ENCODE peak calls at places on chromosome 9, in five cellular contexts. F, V, U, A and P are unnamed samples.

GRCh38 chr9:111037744-111038335 is 430 bp downstream of the LPAR1 start:
- DNase-seq in V (peak; percentile 60), A (peak; percentile 63), U (peak; percentile 44), F (no peak), P (no peak)

GRCh38 chr9:123370526-123371227 is 14.7 kb downstream of the CRB2 start:
- DNase-seq in V (no peak), F (no peak), U (no peak), A (no peak), P (no peak)

GRCh38 chr9:117205806-117206205 is 209.1 kb downstream of the ASTN2 start:
- DNase-seq in U (no peak), F (no peak), V (no peak), A (no peak), P (no peak)

GRCh38 chr9:77512876-77513275 is 135.2 kb downstream of the GNA14 start:
- DNase-seq in F (no peak), U (peak; percentile 26), V (no peak), A (no peak), P (no peak)

GRCh38 chr9:37036237-37037136 is 2.4 kb upstream of the PAX5 start:
- DNase-seq in F (peak; percentile 88), A (peak; percentile 54), U (peak; percentile 15), V (no peak), P (no peak)

GRCh38 chr9:21933865-21934264 is 60.3 kb downstream of the CDKN2A start:
- DNase-seq in V (no peak), U (peak; percentile 11), A (no peak), F (no peak), P (no peak)

GRCh38 chr9:129027685-129028191 is 393 bp downstream of the SH3GLB2 start:
- DNase-seq in V (no peak), F (peak; percentile 74), U (no peak), A (peak; percentile 42), P (no peak)

GRCh38 chr9:125203259-125203658 is 2.9 kb downstream of the RABEPK start:
- DNase-seq in F (no peak), A (no peak), U (no peak), V (no peak), P (no peak)

GRCh38 chr9:20658677-20659473 is 25.2 kb upstream of the FOCAD start:
- DNase-seq in A (peak; percentile 21), V (no peak), U (peak; percentile 7), F (no peak), P (no peak)

GRCh38 chr9:38085308-38085707 is 16.3 kb upstream of the SHB start:
- DNase-seq in A (no peak), V (no peak), F (no peak), U (no peak), P (no peak)

GRCh38 chr9:911003-911402 is 65.5 kb upstream of the DMRT3 start:
- DNase-seq in V (no peak), F (peak; percentile 18), A (no peak), U (no peak), P (no peak)

GRCh38 chr9:117444466-117444865 is 29.6 kb upstream of the ASTN2 start:
- DNase-seq in U (no peak), V (no peak), A (no peak), F (no peak), P (no peak)

GRCh38 chr9:99905833-99906402 is 536 bp upstream of the STX17 start:
- DNase-seq in V (no peak), A (no peak), F (peak; percentile 9), U (no peak), P (no peak)

GRCh38 chr9:31807574-31808256 is 576.7 kb upstream of the ACO1 start:
- DNase-seq in V (no peak), A (no peak), U (no peak), F (no peak), P (no peak)

GRCh38 chr9:133274236-133275104 is 531 bp downstream of the ABO start:
- DNase-seq in F (no peak), V (no peak), U (no peak), A (no peak), P (no peak)

GRCh38 chr9:70678153-70678552 is 263.7 kb upstream of the KLF9 start:
- DNase-seq in U (peak; percentile 17), V (no peak), A (no peak), F (no peak), P (no peak)

GRCh38 chr9:29144476-29144875 is 1571.2 kb upstream of the C9orf72 start:
- DNase-seq in A (no peak), U (no peak), V (no peak), F (no peak), P (no peak)

GRCh38 chr9:101387871-101388506 is 3.2 kb upstream of the BAAT start:
- DNase-seq in V (no peak), A (no peak), F (peak; percentile 54), U (peak; percentile 61), P (no peak)

GRCh38 chr9:108186996-108187395 is 668.8 kb downstream of the ACTL7B start:
- DNase-seq in F (no peak), A (no peak), V (no peak), U (peak; percentile 90), P (no peak)

GRCh38 chr9:96655198-96655851 is at the start of gene PRXL2C:
- DNase-seq in F (no peak), V (no peak), U (peak; percentile 85), A (peak; percentile 74), P (peak; percentile 78)

GRCh38 chr9:96651626-96652025 is 3.5 kb downstream of the PRXL2C start:
- DNase-seq in A (no peak), U (peak; percentile 50), V (no peak), F (peak; percentile 36), P (no peak)

GRCh38 chr9:96649620-96650323 is 5.3 kb downstream of the PRXL2C start:
- DNase-seq in U (no peak), V (no peak), A (no peak), F (no peak), P (no peak)

GRCh38 chr9:96654450-96655197 is 493 bp downstream of the PRXL2C start:
- DNase-seq in U (peak; percentile 97), V (peak; percentile 56), F (no peak), A (peak; percentile 69), P (peak; percentile 78)
- TF ChIP-seq CTCF in U (no peak), V (peak; percentile 24), F (no peak), A (no peak), P (no peak)

GRCh38 chr9:2495221-2496005 is 126.2 kb upstream of the VLDLR start:
- DNase-seq in U (no peak), A (no peak), V (no peak), F (no peak), P (no peak)
- TF ChIP-seq CTCF in U (no peak), A (no peak), V (no peak), F (no peak), P (no peak)

GRCh38 chr9:83383034-83383433 is 155.2 kb downstream of the FRMD3 start:
- DNase-seq in U (no peak), A (no peak), F (no peak), V (no peak), P (no peak)
- TF ChIP-seq CTCF in U (no peak), A (no peak), F (no peak), V (no peak), P (no peak)

GRCh38 chr9:90848866-90849265 is 47.2 kb downstream of the SYK start:
- DNase-seq in V (no peak), A (no peak), F (no peak), U (no peak), P (no peak)

GRCh38 chr9:90847971-90848370 is 46.4 kb downstream of the SYK start:
- DNase-seq in F (no peak), A (no peak), V (no peak), U (no peak), P (no peak)

GRCh38 chr9:90853945-90854344 is 52.3 kb downstream of the SYK start:
- DNase-seq in A (no peak), F (no peak), U (no peak), V (no peak), P (no peak)

GRCh38 chr9:90854637-90855036 is 53.0 kb downstream of the SYK start:
- DNase-seq in A (no peak), F (no peak), V (no peak), U (no peak), P (no peak)

GRCh38 chr9:90851444-90851843 is 49.8 kb downstream of the SYK start:
- DNase-seq in A (peak; percentile 38), F (no peak), V (no peak), U (no peak), P (no peak)
- TF ChIP-seq CTCF in A (peak; percentile 52), F (peak; percentile 30), V (peak; percentile 20), U (no peak), P (no peak)

DNA sequence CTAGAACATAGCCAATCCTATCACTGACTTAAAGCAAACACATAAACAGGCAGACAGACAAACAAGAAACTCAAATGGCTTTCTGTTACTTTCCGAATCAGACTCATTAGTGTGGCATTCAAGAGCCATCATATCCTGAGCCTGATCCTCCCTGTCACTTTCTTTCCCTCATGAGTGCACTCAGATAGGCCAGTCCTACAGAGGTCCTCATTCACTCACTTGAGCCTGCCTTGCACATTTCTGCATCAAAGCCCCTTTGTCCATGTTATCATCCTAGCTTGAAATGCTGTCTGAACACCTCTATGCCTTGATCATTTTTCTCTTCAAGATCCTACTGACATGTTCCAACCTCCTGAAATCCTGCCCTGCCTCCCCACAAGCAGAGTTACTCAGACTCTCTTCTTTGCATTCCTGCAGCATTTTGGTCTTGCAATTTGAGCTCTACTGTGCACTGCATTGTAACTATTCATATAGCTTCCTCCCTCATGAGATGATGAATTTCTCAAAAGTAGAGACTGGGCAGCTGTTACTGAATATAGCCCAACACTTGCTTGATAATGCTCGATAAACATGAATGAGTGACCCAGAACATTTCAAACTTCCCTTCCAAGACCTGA is 126.9 kb downstream of the PALM2AKAP2 start:
- DNase-seq in U (peak; percentile 45), F (peak; percentile 77), A (no peak), V (no peak), P (no peak)
- TF ChIP-seq CTCF in U (no peak), F (peak; percentile 74), A (no peak), V (no peak), P (no peak)

DNA sequence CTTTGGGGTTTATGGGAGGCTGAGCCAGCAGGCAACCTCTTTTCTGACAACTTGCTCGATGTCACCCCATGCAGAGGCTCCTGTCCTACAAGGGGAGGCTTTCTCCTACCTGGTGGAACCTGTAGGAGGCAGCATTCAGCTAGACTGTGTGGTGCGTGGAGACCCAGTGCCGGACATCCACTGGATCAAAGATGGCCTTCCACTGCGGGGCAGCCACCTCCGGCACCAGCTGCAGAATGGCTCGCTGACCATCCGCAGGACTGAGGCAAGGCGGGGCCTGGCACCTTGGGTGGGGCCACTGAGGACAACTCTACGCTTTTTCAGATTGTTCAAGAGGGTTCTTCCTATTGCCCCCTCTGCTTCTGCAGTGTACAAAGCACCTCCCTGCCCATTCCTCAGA is 36.1 kb upstream of the ASS1 start:
- DNase-seq in U (no peak), F (no peak), V (no peak), A (no peak), P (no peak)
- TF ChIP-seq CTCF in U (no peak), F (no peak), V (no peak), A (no peak), P (no peak)